ENCODE peak calls at places on chromosomes 13 and 19, in ten cellular contexts. One of them, this sample, is unnamed.
A peak's percentile ranks its signal among the peaks of the same experiment; 100 is the strongest.

GRCh38 chr13:51807041-51807440 is 3.1 kb upstream of the DHRS12 start:
- DNase-seq in activated T-helper 1 cell treated with Interleukin-2 at 50 U/mL for 16 hours: no peak
- DNase-seq in left ventricle myocardium inferior: no peak
- DNase-seq in globus pallidus: no peak
- DNase-seq in midbrain: no peak
- DNase-seq in T-helper 9 cell: no peak
- DNase-seq in breast epithelium: no peak
- DNase-seq in T-helper 1 cell: no peak
- DNase-seq in lung: no peak
- DNase-seq in iPS-NIHi11: no peak
- DNase-seq in this sample: no peak

GRCh38 chr13:110438776-110439175 is 122.7 kb downstream of the RAB20 start:
- DNase-seq in activated T-helper 1 cell treated with Interleukin-2 at 50 U/mL for 16 hours: no peak
- DNase-seq in left ventricle myocardium inferior: no peak
- DNase-seq in globus pallidus: no peak
- DNase-seq in midbrain: no peak
- DNase-seq in T-helper 9 cell: no peak
- DNase-seq in breast epithelium: no peak
- DNase-seq in T-helper 1 cell: no peak
- DNase-seq in lung: no peak
- DNase-seq in iPS-NIHi11: no peak
- DNase-seq in this sample: no peak

GRCh38 chr19:13850910-13851753 is 25.8 kb upstream of the NANOS3 start:
- DNase-seq in activated T-helper 1 cell treated with Interleukin-2 at 50 U/mL for 16 hours: peak; percentile 70
- DNase-seq in left ventricle myocardium inferior: peak; percentile 79
- DNase-seq in globus pallidus: peak; percentile 79
- DNase-seq in midbrain: peak; percentile 22
- DNase-seq in T-helper 9 cell: peak; percentile 66
- DNase-seq in breast epithelium: peak; percentile 91
- DNase-seq in T-helper 1 cell: peak; percentile 54
- DNase-seq in lung: peak; percentile 85
- DNase-seq in iPS-NIHi11: no peak
- DNase-seq in this sample: peak; percentile 72

GRCh38 chr13:94329277-94329676 is 150.2 kb downstream of the DCT start:
- DNase-seq in activated T-helper 1 cell treated with Interleukin-2 at 50 U/mL for 16 hours: no peak
- DNase-seq in left ventricle myocardium inferior: peak; percentile 22
- DNase-seq in globus pallidus: no peak
- DNase-seq in midbrain: no peak
- DNase-seq in T-helper 9 cell: no peak
- DNase-seq in breast epithelium: no peak
- DNase-seq in T-helper 1 cell: no peak
- DNase-seq in lung: no peak
- DNase-seq in iPS-NIHi11: no peak
- DNase-seq in this sample: no peak

GRCh38 chr19:1008268-1009042 is 8.2 kb downstream of the GRIN3B start:
- DNase-seq in activated T-helper 1 cell treated with Interleukin-2 at 50 U/mL for 16 hours: no peak
- DNase-seq in left ventricle myocardium inferior: no peak
- DNase-seq in globus pallidus: no peak
- DNase-seq in midbrain: no peak
- DNase-seq in T-helper 9 cell: no peak
- DNase-seq in breast epithelium: no peak
- DNase-seq in T-helper 1 cell: no peak
- DNase-seq in lung: no peak
- DNase-seq in iPS-NIHi11: peak; percentile 23
- DNase-seq in this sample: no peak

GRCh38 chr13:98571955-98572662 is 4.8 kb downstream of the STK24 start:
- DNase-seq in activated T-helper 1 cell treated with Interleukin-2 at 50 U/mL for 16 hours: no peak
- DNase-seq in left ventricle myocardium inferior: no peak
- DNase-seq in globus pallidus: no peak
- DNase-seq in midbrain: no peak
- DNase-seq in T-helper 9 cell: peak; percentile 25
- DNase-seq in breast epithelium: no peak
- DNase-seq in T-helper 1 cell: no peak
- DNase-seq in lung: no peak
- DNase-seq in iPS-NIHi11: no peak
- DNase-seq in this sample: no peak

GRCh38 chr19:3178377-3178972 is at the start of gene S1PR4:
- DNase-seq in activated T-helper 1 cell treated with Interleukin-2 at 50 U/mL for 16 hours: peak; percentile 68
- DNase-seq in left ventricle myocardium inferior: no peak
- DNase-seq in globus pallidus: no peak
- DNase-seq in midbrain: no peak
- DNase-seq in T-helper 9 cell: peak; percentile 53
- DNase-seq in breast epithelium: no peak
- DNase-seq in T-helper 1 cell: peak; percentile 44
- DNase-seq in lung: no peak
- DNase-seq in iPS-NIHi11: no peak
- DNase-seq in this sample: no peak

GRCh38 chr13:81487151-81487550 is 1146.2 kb upstream of the SPRY2 start:
- DNase-seq in activated T-helper 1 cell treated with Interleukin-2 at 50 U/mL for 16 hours: no peak
- DNase-seq in left ventricle myocardium inferior: no peak
- DNase-seq in globus pallidus: peak; percentile 9
- DNase-seq in midbrain: peak; percentile 2
- DNase-seq in T-helper 9 cell: no peak
- DNase-seq in breast epithelium: no peak
- DNase-seq in T-helper 1 cell: no peak
- DNase-seq in lung: no peak
- DNase-seq in iPS-NIHi11: peak; percentile 42
- DNase-seq in this sample: peak; percentile 15

GRCh38 chr19:57231686-57232085 is 863 bp downstream of the AURKC start:
- DNase-seq in activated T-helper 1 cell treated with Interleukin-2 at 50 U/mL for 16 hours: no peak
- DNase-seq in left ventricle myocardium inferior: no peak
- DNase-seq in globus pallidus: no peak
- DNase-seq in midbrain: no peak
- DNase-seq in T-helper 9 cell: no peak
- DNase-seq in breast epithelium: no peak
- DNase-seq in T-helper 1 cell: no peak
- DNase-seq in lung: no peak
- DNase-seq in iPS-NIHi11: peak; percentile 21
- DNase-seq in this sample: no peak

GRCh38 chr13:26967119-26968038 is 204.2 kb downstream of the USP12 start:
- DNase-seq in activated T-helper 1 cell treated with Interleukin-2 at 50 U/mL for 16 hours: no peak
- DNase-seq in left ventricle myocardium inferior: peak; percentile 63
- DNase-seq in globus pallidus: no peak
- DNase-seq in midbrain: no peak
- DNase-seq in T-helper 9 cell: no peak
- DNase-seq in breast epithelium: no peak
- DNase-seq in T-helper 1 cell: no peak
- DNase-seq in lung: no peak
- DNase-seq in iPS-NIHi11: no peak
- DNase-seq in this sample: no peak

GRCh38 chr13:48975926-48976676 is 389 bp downstream of the FNDC3A start:
- DNase-seq in activated T-helper 1 cell treated with Interleukin-2 at 50 U/mL for 16 hours: peak; percentile 73
- DNase-seq in left ventricle myocardium inferior: peak; percentile 85
- DNase-seq in globus pallidus: peak; percentile 78
- DNase-seq in midbrain: peak; percentile 73
- DNase-seq in T-helper 9 cell: peak; percentile 82
- DNase-seq in breast epithelium: peak; percentile 69
- DNase-seq in T-helper 1 cell: peak; percentile 76
- DNase-seq in lung: peak; percentile 80
- DNase-seq in iPS-NIHi11: peak; percentile 81
- DNase-seq in this sample: peak; percentile 69

GRCh38 chr19:6510618-6511017 is 8.5 kb upstream of the TUBB4A start:
- DNase-seq in activated T-helper 1 cell treated with Interleukin-2 at 50 U/mL for 16 hours: no peak
- DNase-seq in left ventricle myocardium inferior: no peak
- DNase-seq in globus pallidus: no peak
- DNase-seq in midbrain: no peak
- DNase-seq in T-helper 9 cell: no peak
- DNase-seq in breast epithelium: no peak
- DNase-seq in T-helper 1 cell: no peak
- DNase-seq in lung: no peak
- DNase-seq in iPS-NIHi11: no peak
- DNase-seq in this sample: no peak

GRCh38 chr19:53055117-53055516 is 10.6 kb downstream of the ERVV-2 start:
- DNase-seq in activated T-helper 1 cell treated with Interleukin-2 at 50 U/mL for 16 hours: no peak
- DNase-seq in left ventricle myocardium inferior: no peak
- DNase-seq in globus pallidus: no peak
- DNase-seq in midbrain: no peak
- DNase-seq in T-helper 9 cell: no peak
- DNase-seq in breast epithelium: no peak
- DNase-seq in T-helper 1 cell: no peak
- DNase-seq in lung: no peak
- DNase-seq in iPS-NIHi11: no peak
- DNase-seq in this sample: no peak

GRCh38 chr19:39178296-39179006 is 18.3 kb upstream of the NCCRP1 start:
- DNase-seq in activated T-helper 1 cell treated with Interleukin-2 at 50 U/mL for 16 hours: no peak
- DNase-seq in left ventricle myocardium inferior: no peak
- DNase-seq in globus pallidus: no peak
- DNase-seq in midbrain: no peak
- DNase-seq in T-helper 9 cell: no peak
- DNase-seq in breast epithelium: no peak
- DNase-seq in T-helper 1 cell: no peak
- DNase-seq in lung: no peak
- DNase-seq in iPS-NIHi11: no peak
- DNase-seq in this sample: no peak

GRCh38 chr19:34556500-34556899 is 74.9 kb downstream of the WTIP start:
- DNase-seq in activated T-helper 1 cell treated with Interleukin-2 at 50 U/mL for 16 hours: no peak
- DNase-seq in left ventricle myocardium inferior: no peak
- DNase-seq in globus pallidus: peak; percentile 0
- DNase-seq in midbrain: peak; percentile 1
- DNase-seq in T-helper 9 cell: no peak
- DNase-seq in breast epithelium: no peak
- DNase-seq in T-helper 1 cell: no peak
- DNase-seq in lung: no peak
- DNase-seq in iPS-NIHi11: peak; percentile 64
- DNase-seq in this sample: peak; percentile 27

GRCh38 chr13:77061362-77061761 is 34.4 kb upstream of the FBXL3 start:
- DNase-seq in activated T-helper 1 cell treated with Interleukin-2 at 50 U/mL for 16 hours: no peak
- DNase-seq in left ventricle myocardium inferior: no peak
- DNase-seq in globus pallidus: no peak
- DNase-seq in midbrain: no peak
- DNase-seq in T-helper 9 cell: no peak
- DNase-seq in breast epithelium: no peak
- DNase-seq in T-helper 1 cell: no peak
- DNase-seq in lung: no peak
- DNase-seq in iPS-NIHi11: no peak
- DNase-seq in this sample: no peak

GRCh38 chr19:492091-492531 is 4.2 kb upstream of the MADCAM1 start:
- DNase-seq in activated T-helper 1 cell treated with Interleukin-2 at 50 U/mL for 16 hours: peak; percentile 39
- DNase-seq in left ventricle myocardium inferior: no peak
- DNase-seq in globus pallidus: no peak
- DNase-seq in midbrain: no peak
- DNase-seq in T-helper 9 cell: peak; percentile 62
- DNase-seq in breast epithelium: no peak
- DNase-seq in T-helper 1 cell: no peak
- DNase-seq in lung: no peak
- DNase-seq in iPS-NIHi11: no peak
- DNase-seq in this sample: no peak